ENCODE peak calls at places on chromosomes 2 and 18, in four cellular contexts. One of them, this sample, is unnamed.

GRCh38 chr2:182649316-182649715 is 66.7 kb upstream of the DNAJC10 start:
- DNase-seq in H1: no peak
- DNase-seq in HepG2: peak
- DNase-seq in GM12878: no peak
- DNase-seq in this sample: peak

GRCh38 chr2:126673215-126673614 is 17.3 kb downstream of the GYPC start:
- DNase-seq in GM12878: no peak
- DNase-seq in HepG2: no peak
- DNase-seq in H1: no peak
- DNase-seq in this sample: no peak

GRCh38 chr2:226969412-226969811 is 133.6 kb downstream of the RHBDD1 start:
- DNase-seq in GM12878: no peak
- DNase-seq in HepG2: no peak
- DNase-seq in H1: no peak
- DNase-seq in this sample: no peak

GRCh38 chr18:37368110-37368812 is 197.3 kb downstream of the CELF4 start:
- DNase-seq in GM12878: no peak
- DNase-seq in H1: no peak
- DNase-seq in HepG2: no peak
- DNase-seq in this sample: no peak

GRCh38 chr2:18297536-18298058 is 262.9 kb downstream of the RDH14 start:
- DNase-seq in GM12878: no peak
- DNase-seq in HepG2: no peak
- DNase-seq in H1: no peak
- DNase-seq in this sample: no peak

GRCh38 chr18:29154758-29155725 is 978.1 kb upstream of the CDH2 start:
- DNase-seq in GM12878: no peak
- DNase-seq in HepG2: no peak
- DNase-seq in H1: no peak
- DNase-seq in this sample: no peak

GRCh38 chr2:240123821-240124650 is 12.1 kb downstream of the COPS9 start:
- DNase-seq in HepG2: no peak
- DNase-seq in GM12878: no peak
- DNase-seq in H1: peak
- DNase-seq in this sample: no peak

GRCh38 chr2:157874997-157875719 is 972 bp downstream of the ACVR1 start:
- DNase-seq in HepG2: no peak
- DNase-seq in GM12878: no peak
- DNase-seq in H1: no peak
- DNase-seq in this sample: peak

GRCh38 chr2:17058772-17059402 is 393.3 kb upstream of the CYRIA start:
- DNase-seq in HepG2: no peak
- DNase-seq in H1: no peak
- DNase-seq in GM12878: no peak
- DNase-seq in this sample: no peak

GRCh38 chr2:236711440-236711839 is 141.8 kb downstream of the ACKR3 start:
- DNase-seq in HepG2: no peak
- DNase-seq in H1: no peak
- DNase-seq in GM12878: no peak
- DNase-seq in this sample: no peak

GRCh38 chr2:190431907-190432306 is 23.8 kb downstream of the MFSD6 start:
- DNase-seq in H1: no peak
- DNase-seq in GM12878: no peak
- DNase-seq in HepG2: no peak
- DNase-seq in this sample: no peak

GRCh38 chr2:152835674-152836073 is 117.3 kb downstream of the ARL6IP6 start:
- DNase-seq in GM12878: no peak
- DNase-seq in H1: no peak
- DNase-seq in HepG2: no peak
- DNase-seq in this sample: no peak

GRCh38 chr2:61950133-61950560 is 44.7 kb downstream of the COMMD1 start:
- DNase-seq in HepG2: no peak
- DNase-seq in GM12878: no peak
- DNase-seq in H1: no peak
- DNase-seq in this sample: no peak

GRCh38 chr2:169141713-169142352 is 72.5 kb downstream of the DHRS9 start:
- DNase-seq in HepG2: peak
- DNase-seq in H1: peak
- DNase-seq in GM12878: peak
- DNase-seq in this sample: peak

GRCh38 chr2:28750316-28751101 is 1.1 kb upstream of the PPP1CB start:
- DNase-seq in HepG2: no peak
- DNase-seq in GM12878: no peak
- DNase-seq in H1: no peak
- DNase-seq in this sample: peak

GRCh38 chr2:218780851-218781690 is 876 bp upstream of the CYP27A1 start:
- DNase-seq in HepG2: peak
- DNase-seq in GM12878: no peak
- DNase-seq in H1: no peak
- DNase-seq in this sample: no peak

GRCh38 chr2:231716641-231717280 is 8.4 kb downstream of the PTMA start:
- DNase-seq in HepG2: peak
- DNase-seq in GM12878: no peak
- DNase-seq in H1: no peak
- DNase-seq in this sample: no peak

GRCh38 chr2:237686659-237687136 is 59.3 kb downstream of the LRRFIP1 start:
- DNase-seq in GM12878: no peak
- DNase-seq in HepG2: peak
- DNase-seq in H1: no peak
- DNase-seq in this sample: no peak

GRCh38 chr2:127093648-127094210 is 13.2 kb downstream of the BIN1 start:
- DNase-seq in GM12878: no peak
- DNase-seq in H1: no peak
- DNase-seq in HepG2: no peak
- DNase-seq in this sample: no peak

GRCh38 chr18:10051877-10052631 is 138.2 kb downstream of the VAPA start:
- DNase-seq in HepG2: peak
- DNase-seq in H1: no peak
- DNase-seq in GM12878: no peak
- DNase-seq in this sample: no peak

GRCh38 chr2:27647289-27647688 is 16.1 kb downstream of the SUPT7L start:
- DNase-seq in H1: no peak
- DNase-seq in GM12878: no peak
- DNase-seq in HepG2: no peak
- DNase-seq in this sample: no peak

GRCh38 chr2:41735446-41735845 is 312.4 kb upstream of the PKDCC start:
- DNase-seq in H1: no peak
- DNase-seq in GM12878: no peak
- DNase-seq in HepG2: no peak
- DNase-seq in this sample: no peak

DNA sequence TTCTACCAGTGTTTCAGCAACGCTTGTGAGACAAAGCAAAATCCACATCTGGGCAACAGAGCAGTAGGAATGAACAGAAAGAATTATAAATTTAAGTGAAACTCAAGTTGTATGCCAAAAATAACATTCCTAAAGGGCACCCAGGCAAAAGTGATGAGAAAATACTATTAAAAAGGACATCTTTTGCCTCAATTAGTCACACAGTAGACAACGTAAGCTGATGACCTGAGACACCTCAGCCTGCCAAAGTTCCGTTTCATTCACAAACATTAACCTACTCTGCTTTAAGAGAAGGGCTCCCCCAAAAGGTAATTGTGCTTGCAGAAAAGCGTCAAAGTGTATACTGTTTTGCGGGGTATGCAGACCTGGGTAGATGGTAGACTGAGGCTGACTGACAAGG is 7.2 kb downstream of the HDLBP start:
- DNase-seq in H1: no peak
- DNase-seq in GM12878: no peak
- DNase-seq in HepG2: no peak
- DNase-seq in this sample: no peak
- TF ChIP-seq CBX5 in H1: no peak
- TF ChIP-seq CBX5 in GM12878: no peak
- TF ChIP-seq CBX5 in HepG2: no peak
- TF ChIP-seq CBX5 in this sample: no peak

GRCh38 chr2:54772531-54772930 is 49.1 kb downstream of the EML6 start:
- DNase-seq in GM12878: no peak
- DNase-seq in HepG2: no peak
- DNase-seq in H1: no peak
- DNase-seq in this sample: no peak

GRCh38 chr2:54773233-54773632 is 49.8 kb downstream of the EML6 start:
- DNase-seq in HepG2: no peak
- DNase-seq in H1: no peak
- DNase-seq in GM12878: no peak
- DNase-seq in this sample: no peak

GRCh38 chr2:54775710-54776109 is 52.2 kb downstream of the EML6 start:
- DNase-seq in HepG2: no peak
- DNase-seq in GM12878: no peak
- DNase-seq in H1: no peak
- DNase-seq in this sample: no peak

GRCh38 chr2:54772110-54772509 is 48.6 kb downstream of the EML6 start:
- DNase-seq in GM12878: no peak
- DNase-seq in H1: no peak
- DNase-seq in HepG2: no peak
- DNase-seq in this sample: no peak

DNA sequence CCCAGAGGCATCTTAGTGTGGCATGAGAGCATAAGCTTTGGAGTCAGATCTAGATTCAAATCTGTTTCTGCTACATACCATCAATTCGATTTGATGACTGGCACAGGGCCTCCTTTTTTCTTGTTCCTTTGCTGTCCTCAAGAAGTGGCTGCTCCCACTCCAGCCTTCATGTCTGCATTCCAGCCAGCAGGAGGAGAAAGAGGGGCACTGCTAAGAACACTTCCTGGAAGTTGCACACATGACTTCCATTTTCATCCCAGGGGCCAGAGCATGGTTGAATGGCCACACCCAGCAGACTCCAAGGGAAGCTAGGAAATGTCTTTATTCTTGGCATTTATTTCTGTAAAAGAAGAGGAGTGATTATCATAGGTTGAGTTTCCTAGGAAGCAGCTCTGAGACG is 50.4 kb downstream of the EML6 start:
- DNase-seq in HepG2: no peak
- DNase-seq in GM12878: no peak
- DNase-seq in H1: peak
- DNase-seq in this sample: no peak
- TF ChIP-seq MAX in HepG2: no peak
- TF ChIP-seq MAX in GM12878: no peak
- TF ChIP-seq MAX in H1: peak
- TF ChIP-seq MAX in this sample: no peak

DNA sequence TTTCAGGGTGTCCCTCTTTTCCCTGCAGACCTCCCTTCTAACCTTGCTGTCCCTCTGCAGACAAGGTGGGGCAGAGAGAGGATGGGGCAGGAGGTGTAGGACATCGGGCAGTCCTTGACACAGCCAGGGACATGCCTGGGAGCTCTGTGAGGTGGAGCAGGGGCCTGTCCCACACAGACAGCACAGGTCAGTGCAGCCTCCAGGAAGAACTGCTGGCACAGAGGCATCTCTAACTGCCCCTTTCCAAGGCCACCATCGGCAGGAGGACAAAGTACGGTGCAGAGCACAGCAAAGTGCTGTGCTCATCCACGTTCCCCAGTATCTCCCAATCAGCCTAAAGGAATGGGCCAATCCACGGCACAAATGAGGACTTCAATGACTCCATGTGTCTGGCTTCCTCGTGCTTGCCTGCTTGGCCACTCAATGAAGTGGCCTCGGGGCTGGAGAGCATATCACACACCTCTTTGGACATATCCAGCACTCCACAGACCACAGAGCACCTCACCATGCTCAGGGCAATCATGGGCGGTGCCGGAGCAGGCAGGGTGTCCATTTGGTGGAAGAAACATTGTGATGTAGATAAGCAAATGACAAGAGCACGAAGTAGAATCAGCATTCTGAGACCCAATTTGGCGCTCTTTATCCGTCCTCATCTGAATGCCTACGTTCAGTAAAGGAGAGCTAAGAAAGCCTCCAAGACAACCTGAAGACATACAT is 11.9 kb downstream of the CHST10 start:
- DNase-seq in GM12878: no peak
- DNase-seq in H1: no peak
- DNase-seq in HepG2: no peak
- DNase-seq in this sample: no peak
- TF ChIP-seq CBX5 in GM12878: no peak
- TF ChIP-seq CBX5 in H1: no peak
- TF ChIP-seq CBX5 in HepG2: no peak
- TF ChIP-seq CBX5 in this sample: no peak

DNA sequence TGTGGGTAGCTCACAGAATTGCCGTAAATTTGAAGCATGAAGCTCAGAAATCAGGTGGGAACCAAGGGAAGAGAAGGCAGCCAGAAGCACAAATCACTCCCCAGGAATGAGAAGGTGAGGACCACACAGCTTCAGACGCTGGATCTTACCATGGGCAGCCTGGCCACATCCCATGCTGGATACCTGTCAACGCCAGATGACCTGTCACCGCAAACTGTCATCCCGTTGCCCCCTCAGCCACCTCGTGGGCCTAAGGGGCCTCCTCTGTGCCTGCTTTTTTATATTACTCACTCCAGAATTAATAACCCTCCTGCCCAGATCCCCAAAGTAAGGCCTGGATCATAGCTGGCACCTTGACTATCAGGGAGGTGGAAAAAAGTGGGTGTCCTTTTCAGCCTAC is 129.9 kb upstream of the MSH6 start:
- DNase-seq in H1: no peak
- DNase-seq in GM12878: no peak
- DNase-seq in HepG2: no peak
- DNase-seq in this sample: no peak
- TF ChIP-seq MAX in H1: no peak
- TF ChIP-seq MAX in GM12878: no peak
- TF ChIP-seq MAX in HepG2: no peak
- TF ChIP-seq MAX in this sample: no peak

DNA sequence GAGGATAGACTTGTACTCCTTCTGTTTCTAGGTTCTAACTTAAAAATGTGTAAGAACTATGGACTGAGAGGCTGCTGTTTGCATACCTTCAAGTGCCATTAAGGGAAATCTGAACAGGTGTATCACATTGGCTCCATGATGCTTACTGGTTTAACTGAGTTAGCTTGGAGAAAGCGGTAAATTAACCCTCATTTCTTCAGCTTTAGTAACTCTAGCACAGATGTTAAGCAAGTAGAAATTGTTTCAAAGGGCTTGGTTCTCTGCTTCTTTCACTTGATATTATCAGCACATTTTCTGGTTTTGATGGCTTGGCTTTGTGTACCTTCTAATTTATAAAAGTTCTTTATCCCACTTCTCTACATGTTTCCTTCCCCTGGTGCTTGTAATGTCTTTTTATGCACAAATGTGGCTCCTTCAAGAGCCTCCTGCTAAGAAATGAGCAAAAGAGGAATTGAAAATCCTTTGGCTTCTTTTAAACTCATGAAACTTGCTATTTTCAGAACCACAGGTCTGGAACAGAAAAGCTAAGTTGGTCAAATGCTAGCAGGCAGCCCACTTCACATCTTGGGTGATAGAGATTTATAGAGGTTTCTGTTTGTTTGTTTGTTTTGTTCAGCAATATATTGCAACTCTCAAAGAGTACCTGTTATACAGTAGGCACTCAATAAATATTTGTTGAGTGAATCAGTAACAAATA is 249.9 kb upstream of the THUMPD2 start:
- DNase-seq in HepG2: no peak
- DNase-seq in GM12878: peak
- DNase-seq in H1: no peak
- DNase-seq in this sample: no peak
- TF ChIP-seq CBX5 in HepG2: no peak
- TF ChIP-seq CBX5 in GM12878: no peak
- TF ChIP-seq CBX5 in H1: no peak
- TF ChIP-seq CBX5 in this sample: no peak